ENCODE peak calls at places on chromosome 6, in nine cellular contexts. N is IMR-90, W is NCI-H1694 treated with DMSO at 0.1 percent for 48 hours, B is PC-9, K is GM13977, V is GM06990, Q is NCI-H69, M is hippocampal formation, U is NCI-H1417 treated with DMSO at 0.1 percent for 48 hours. H is an unnamed sample.

GRCh38 chr6:166567107-166567506 is 19.4 kb downstream of the RAMACL start:
- DNase-seq in N (peak), W (no peak), B (no peak), K (no peak), V (no peak), Q (no peak), M (no peak), U (no peak), H (no peak)

GRCh38 chr6:16163066-16163465 is 34.2 kb downstream of the MYLIP start:
- DNase-seq in N (no peak), W (no peak), B (no peak), K (no peak), V (no peak), Q (peak), M (no peak), U (no peak), H (no peak)

GRCh38 chr6:25062070-25062811 is 126.5 kb upstream of the RIPOR2 start:
- DNase-seq in N (no peak), W (no peak), B (no peak), K (no peak), V (no peak), Q (peak), M (no peak), U (no peak), H (no peak)

GRCh38 chr6:127481081-127481480 is 21.9 kb upstream of the KIAA0408 start:
- DNase-seq in N (peak), W (no peak), B (no peak), K (no peak), V (no peak), Q (no peak), M (no peak), U (no peak), H (no peak)

GRCh38 chr6:101539510-101540245 is 146.2 kb downstream of the GRIK2 start:
- DNase-seq in N (peak), W (no peak), B (no peak), K (no peak), V (no peak), Q (peak), M (no peak), U (no peak), H (no peak)

GRCh38 chr6:45590225-45590624 is 212.5 kb upstream of the SUPT3H start:
- DNase-seq in N (peak), W (no peak), B (no peak), K (no peak), V (no peak), Q (no peak), M (no peak), U (peak), H (no peak)

GRCh38 chr6:135909737-135910387 is 58.4 kb downstream of the PDE7B start:
- DNase-seq in N (peak), W (peak), B (peak), K (peak), V (peak), Q (peak), M (no peak), U (no peak), H (peak)

GRCh38 chr6:56706981-56707726 is 64.5 kb upstream of the DST start:
- DNase-seq in N (no peak), W (no peak), B (no peak), K (no peak), V (no peak), Q (no peak), M (peak), U (no peak), H (no peak)

GRCh38 chr6:67629268-67629667 is 1005.8 kb upstream of the ADGRB3 start:
- DNase-seq in N (peak), W (no peak), B (no peak), K (no peak), V (no peak), Q (no peak), M (no peak), U (no peak), H (no peak)

GRCh38 chr6:286681-287499 is 5.4 kb upstream of the DUSP22 start:
- DNase-seq in N (no peak), W (no peak), B (no peak), K (peak), V (no peak), Q (no peak), M (no peak), U (no peak), H (no peak)

GRCh38 chr6:111894272-111894671 is 21.0 kb upstream of the FYN start:
- DNase-seq in N (peak), W (no peak), B (no peak), K (no peak), V (no peak), Q (no peak), M (no peak), U (no peak), H (no peak)

GRCh38 chr6:170439366-170440351 is 113.4 kb downstream of the PSMB1 start:
- DNase-seq in N (peak), W (no peak), B (no peak), K (no peak), V (no peak), Q (peak), M (no peak), U (no peak), H (no peak)

GRCh38 chr6:13378669-13379590 is 50.6 kb upstream of the TBC1D7 start:
- DNase-seq in N (no peak), W (no peak), B (no peak), K (no peak), V (no peak), Q (peak), M (no peak), U (no peak), H (no peak)

GRCh38 chr6:37667050-37667814 is 30.5 kb downstream of the MDGA1 start:
- DNase-seq in N (peak), W (no peak), B (peak), K (no peak), V (no peak), Q (no peak), M (no peak), U (no peak), H (no peak)

GRCh38 chr6:113829702-113830058 is 27.5 kb upstream of the MARCKS start:
- DNase-seq in N (peak), W (no peak), B (no peak), K (no peak), V (no peak), Q (peak), M (no peak), U (no peak), H (no peak)

GRCh38 chr6:69179681-69180080 is 544.6 kb downstream of the ADGRB3 start:
- DNase-seq in N (no peak), W (no peak), B (no peak), K (no peak), V (peak), Q (peak), M (no peak), U (no peak), H (no peak)

GRCh38 chr6:132780770-132781371 is 17.6 kb downstream of the SLC18B1 start:
- DNase-seq in N (peak), W (no peak), B (no peak), K (peak), V (no peak), Q (peak), M (no peak), U (no peak), H (no peak)

GRCh38 chr6:118810420-118811027 is 83.4 kb upstream of the ASF1A start:
- DNase-seq in N (no peak), W (no peak), B (no peak), K (no peak), V (peak), Q (no peak), M (no peak), U (no peak), H (peak)

GRCh38 chr6:85792278-85792677 is 149.6 kb upstream of the SYNCRIP start:
- DNase-seq in N (peak), W (no peak), B (no peak), K (no peak), V (no peak), Q (no peak), M (no peak), U (no peak), H (no peak)

GRCh38 chr6:8014947-8015346 is 49.2 kb downstream of the BLOC1S5 start:
- DNase-seq in N (peak), W (no peak), B (no peak), K (no peak), V (no peak), Q (peak), M (no peak), U (no peak), H (no peak)

GRCh38 chr6:110875548-110876169 is 1.1 kb downstream of the AMD1 start:
- DNase-seq in N (no peak), W (no peak), B (peak), K (peak), V (peak), Q (peak), M (no peak), U (no peak), H (peak)

GRCh38 chr6:31834367-31834703 is 6.8 kb downstream of the HSPA1B start:
- DNase-seq in N (peak), W (peak), B (peak), K (peak), V (peak), Q (peak), M (peak), U (no peak), H (peak)

GRCh38 chr6:169921853-169922779 is 170.7 kb downstream of the ERMARD start:
- DNase-seq in N (no peak), W (no peak), B (no peak), K (no peak), V (no peak), Q (no peak), M (no peak), U (no peak), H (no peak)

GRCh38 chr6:149755300-149756260 is 6.0 kb downstream of the PCMT1 start:
- DNase-seq in N (no peak), W (no peak), B (no peak), K (peak), V (no peak), Q (no peak), M (peak), U (no peak), H (no peak)

GRCh38 chr6:37077459-37078296 is 72.2 kb downstream of the FGD2 start:
- DNase-seq in N (peak), W (no peak), B (no peak), K (no peak), V (no peak), Q (no peak), M (no peak), U (no peak), H (no peak)

GRCh38 chr6:131368077-131368911 is 204.7 kb upstream of the ARG1 start:
- DNase-seq in N (no peak), W (no peak), B (peak), K (peak), V (peak), Q (peak), M (peak), U (no peak), H (no peak)

GRCh38 chr6:157089258-157089657 is 234.1 kb downstream of the TMEM242 start:
- DNase-seq in N (peak), W (no peak), B (no peak), K (no peak), V (no peak), Q (peak), M (no peak), U (no peak), H (no peak)

GRCh38 chr6:34128045-34128444 is 17.8 kb downstream of the GRM4 start:
- DNase-seq in N (no peak), W (no peak), B (no peak), K (no peak), V (no peak), Q (no peak), M (no peak), U (no peak), H (no peak)

GRCh38 chr6:1965596-1966224 is 279.7 kb downstream of the GMDS start:
- DNase-seq in N (no peak), W (no peak), B (no peak), K (peak), V (no peak), Q (no peak), M (no peak), U (no peak), H (no peak)

GRCh38 chr6:156774872-156775405 is 2.2 kb upstream of the ARID1B start:
- DNase-seq in N (no peak), W (peak), B (no peak), K (no peak), V (no peak), Q (peak), M (peak), U (no peak), H (no peak)

GRCh38 chr6:1477432-1478090 is 88.2 kb downstream of the FOXF2 start:
- DNase-seq in N (peak), W (no peak), B (no peak), K (no peak), V (no peak), Q (no peak), M (no peak), U (no peak), H (no peak)

GRCh38 chr6:80553071-80553740 is 446.7 kb downstream of the BCKDHB start:
- DNase-seq in N (no peak), W (no peak), B (no peak), K (no peak), V (no peak), Q (peak), M (no peak), U (no peak), H (no peak)

GRCh38 chr6:36068012-36068392 is 40.4 kb downstream of the MAPK14 start:
- DNase-seq in N (no peak), W (no peak), B (no peak), K (no peak), V (no peak), Q (no peak), M (no peak), U (no peak), H (no peak)

H was measured in central memory CD4-positive, alpha-beta T cell.